ENCODE peak calls at places on chromosome 6, in five cellular contexts. O is HCT116, Q is heart left ventricle, I is IMR-90, K is K562. T is an unnamed sample.

GRCh38 chr6:164554700-164555479 is 754.5 kb downstream of the C6orf118 start:
- DNase-seq in I (no peak), O (no peak), K (no peak), Q (peak), T (no peak)

GRCh38 chr6:111586554-111586953 is 19.1 kb downstream of the TRAF3IP2 start:
- DNase-seq in K (no peak), O (no peak), Q (no peak), I (no peak), T (no peak)

GRCh38 chr6:116266803-116267202 is 12.9 kb downstream of the TSPYL1 start:
- DNase-seq in I (no peak), K (no peak), Q (no peak), O (no peak), T (no peak)

GRCh38 chr6:148501178-148501590 is 158.5 kb downstream of the SASH1 start:
- DNase-seq in O (peak), I (peak), Q (peak), K (no peak), T (peak)

GRCh38 chr6:152642578-152643375 is 5.6 kb upstream of the SYNE1 start:
- DNase-seq in K (no peak), O (peak), I (peak), Q (peak), T (peak)

GRCh38 chr6:61755739-61756138 is 530.3 kb downstream of the KHDRBS2 start:
- DNase-seq in I (no peak), O (no peak), Q (no peak), K (no peak), T (no peak)

GRCh38 chr6:90156861-90157260 is 139.8 kb downstream of the BACH2 start:
- DNase-seq in K (no peak), Q (no peak), I (no peak), O (no peak), T (no peak)

GRCh38 chr6:73169633-73170032 is 55.7 kb downstream of the KHDC1L start:
- DNase-seq in Q (no peak), O (no peak), I (no peak), K (no peak), T (no peak)

GRCh38 chr6:98973571-98973970 is 25.8 kb upstream of the FBXL4 start:
- DNase-seq in Q (no peak), I (no peak), O (no peak), K (no peak), T (no peak)

GRCh38 chr6:104884867-104885517 is 25.3 kb upstream of the HACE1 start:
- DNase-seq in O (no peak), I (no peak), Q (no peak), K (no peak), T (no peak)

GRCh38 chr6:142845624-142846458 is 99.1 kb downstream of the HIVEP2 start:
- DNase-seq in O (peak), Q (peak), K (no peak), I (peak), T (no peak)

GRCh38 chr6:92522589-92522988 is 896.8 kb downstream of the EPHA7 start:
- DNase-seq in I (no peak), O (no peak), Q (no peak), K (no peak), T (no peak)

GRCh38 chr6:168717491-168717890 is 276.5 kb downstream of the SMOC2 start:
- DNase-seq in K (no peak), O (no peak), I (no peak), Q (no peak), T (no peak)

GRCh38 chr6:92806254-92806653 is 613.1 kb downstream of the EPHA7 start:
- DNase-seq in I (no peak), K (no peak), Q (no peak), O (no peak), T (no peak)

GRCh38 chr6:3592371-3592941 is 135.6 kb upstream of the SLC22A23 start:
- DNase-seq in K (peak), O (peak), Q (no peak), I (peak), T (peak)

GRCh38 chr6:79377047-79377446 is 142.6 kb upstream of the HMGN3 start:
- DNase-seq in O (no peak), Q (no peak), K (no peak), I (no peak), T (no peak)

GRCh38 chr6:32969685-32970412 is 1.5 kb downstream of the BRD2 start:
- DNase-seq in O (peak), K (no peak), I (peak), Q (peak), T (peak)

GRCh38 chr6:41546475-41546865 is 289 bp downstream of the FOXP4 start:
- DNase-seq in O (no peak), I (no peak), K (no peak), Q (no peak), T (no peak)

GRCh38 chr6:31765910-31766794 is 3.7 kb downstream of the SAPCD1 start:
- DNase-seq in I (no peak), O (no peak), Q (no peak), K (peak), T (no peak)

GRCh38 chr6:116447496-116448011 is 13.6 kb upstream of the CALHM6 start:
- DNase-seq in O (no peak), I (peak), K (no peak), Q (no peak), T (peak)

GRCh38 chr6:84912472-84913143 is 148.2 kb upstream of the TBX18 start:
- DNase-seq in O (no peak), K (no peak), I (no peak), Q (no peak), T (no peak)

GRCh38 chr6:36118550-36119107 is 11.7 kb upstream of the MAPK13 start:
- DNase-seq in O (no peak), K (peak), I (no peak), Q (no peak), T (no peak)

GRCh38 chr6:81890846-81891245 is 138.4 kb upstream of the TENT5A start:
- DNase-seq in Q (no peak), K (no peak), O (no peak), I (peak), T (peak)

GRCh38 chr6:167699141-167700036 is 127.3 kb upstream of the AFDN start:
- DNase-seq in Q (peak), K (no peak), I (no peak), O (no peak), T (peak)

GRCh38 chr6:106749611-106750010 is 120.2 kb downstream of the QRSL1 start:
- DNase-seq in I (peak), K (no peak), Q (no peak), O (no peak), T (no peak)

GRCh38 chr6:113619077-113619476 is 238.1 kb upstream of the MARCKS start:
- DNase-seq in O (no peak), I (peak), Q (no peak), K (no peak), T (no peak)

GRCh38 chr6:133854633-133855598 is 34.0 kb upstream of the TCF21 start:
- DNase-seq in O (no peak), I (no peak), K (no peak), Q (no peak), T (no peak)

GRCh38 chr6:141848029-141848890 is 284.5 kb upstream of the GJE1 start:
- DNase-seq in O (no peak), Q (no peak), I (peak), K (no peak), T (peak)

GRCh38 chr6:123997223-123997622 is 193.6 kb downstream of the NKAIN2 start:
- DNase-seq in I (no peak), O (no peak), Q (no peak), K (peak), T (no peak)

GRCh38 chr6:135739288-135739687 is 112.2 kb upstream of the PDE7B start:
- DNase-seq in K (no peak), O (no peak), Q (no peak), I (peak), T (no peak)

GRCh38 chr6:111559193-111560097 is 46.2 kb downstream of the TRAF3IP2 start:
- DNase-seq in I (no peak), K (no peak), O (no peak), Q (no peak), T (no peak)

GRCh38 chr6:44685213-44685612 is 297.7 kb downstream of the CDC5L start:
- DNase-seq in O (no peak), Q (no peak), I (no peak), K (no peak), T (no peak)
- TF ChIP-seq POLR2A in O (no peak), Q (no peak), I (no peak), K (no peak), T (no peak)

DNA sequence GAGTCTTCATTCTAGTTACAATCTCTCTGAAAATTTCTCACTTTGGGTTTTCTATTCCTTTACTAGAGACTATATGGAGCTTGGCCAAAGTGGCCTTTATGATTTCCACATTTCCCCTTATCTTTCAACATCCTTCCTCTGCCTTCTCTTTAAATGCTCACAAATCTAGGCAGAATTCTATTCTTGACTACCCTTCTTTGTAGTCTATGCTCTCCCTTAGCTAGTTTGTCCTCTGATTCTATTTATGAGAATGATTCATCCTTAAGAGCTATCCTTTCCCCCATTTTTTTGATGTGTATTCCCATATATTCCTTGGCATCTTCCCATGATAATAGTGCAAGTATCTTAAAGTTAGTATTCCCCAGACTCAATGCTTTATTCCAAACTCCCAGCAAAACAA is 53.2 kb downstream of the IL20RA start:
- DNase-seq in O (no peak), I (no peak), Q (no peak), K (no peak), T (no peak)
- TF ChIP-seq POLR2A in O (no peak), I (no peak), Q (no peak), K (no peak), T (no peak)

GRCh38 chr6:43369174-43370002 is at the start of gene ZNF318:
- DNase-seq in O (peak), Q (peak), I (peak), K (peak), T (peak)
- TF ChIP-seq POLR2A in O (peak), Q (peak), I (peak), K (peak), T (peak)

DNA sequence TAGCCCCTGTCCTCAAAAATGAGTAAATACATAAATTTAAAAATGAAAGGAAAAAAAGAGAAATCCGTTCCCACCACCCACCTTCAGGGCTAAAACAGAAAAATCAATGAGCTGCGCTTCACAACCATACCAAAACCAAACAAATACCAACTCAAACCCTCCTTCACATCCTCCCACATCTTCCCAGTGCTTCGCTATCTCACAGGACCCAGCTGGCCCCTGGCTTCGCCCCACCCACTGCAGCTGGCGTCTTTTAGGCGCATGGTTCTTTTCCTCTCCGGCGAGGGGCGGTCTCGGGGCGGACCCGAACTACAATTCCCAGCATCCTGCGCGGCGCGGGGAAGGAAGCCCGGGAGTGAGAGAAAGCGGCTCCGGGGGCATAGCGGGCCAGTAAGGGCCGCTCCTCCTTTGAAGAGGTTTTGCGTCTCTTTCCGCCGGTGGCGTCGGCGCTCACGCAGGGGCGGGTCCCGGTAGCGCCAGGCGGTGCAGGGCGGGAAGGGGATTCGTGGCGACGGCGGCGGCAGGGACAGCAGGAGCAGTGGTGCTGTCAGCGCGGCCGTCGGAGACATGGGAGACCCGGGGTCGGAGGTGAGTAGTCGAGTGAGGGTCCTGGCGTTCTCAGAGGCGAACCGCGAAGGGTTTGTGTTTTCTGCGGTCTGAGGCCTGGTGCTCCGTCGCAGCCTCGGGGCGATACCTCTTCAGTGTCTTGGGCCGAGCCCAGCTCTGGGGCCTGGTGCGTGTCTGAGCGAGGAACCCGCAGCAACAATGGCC is at the start of gene ZNF451:
- DNase-seq in I (peak), Q (peak), K (peak), O (peak), T (peak)
- TF ChIP-seq POLR2A in I (peak), Q (peak), K (peak), O (peak), T (peak)

GRCh38 chr6:131135244-131136020 is at the start of gene AKAP7:
- DNase-seq in K (peak), O (peak), Q (peak), I (peak), T (peak)
- TF ChIP-seq POLR2A in K (peak), O (no peak), Q (peak), I (no peak), T (peak)

DNA sequence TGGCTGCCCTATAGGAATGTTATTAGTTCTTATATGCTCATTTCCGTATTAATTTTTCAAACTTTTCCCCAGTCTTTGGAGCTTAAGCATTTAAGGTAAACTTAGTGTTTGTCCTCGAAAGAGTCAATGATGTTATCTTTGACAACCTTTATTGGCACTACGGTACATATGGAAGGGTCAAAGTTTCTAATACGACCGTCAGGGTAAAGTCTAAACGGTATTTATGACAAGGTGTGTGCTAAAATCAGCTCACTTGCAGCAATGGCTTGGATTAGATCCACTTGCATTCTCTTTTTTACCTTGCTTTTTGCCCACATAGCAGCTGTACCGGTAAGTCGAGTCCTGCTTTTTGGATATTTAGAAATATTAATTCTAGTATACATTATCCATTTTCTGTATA is at the start of gene MEP1A:
- DNase-seq in I (no peak), O (no peak), Q (no peak), K (no peak), T (no peak)
- TF ChIP-seq POLR2A in I (no peak), O (no peak), Q (no peak), K (no peak), T (no peak)

DNA sequence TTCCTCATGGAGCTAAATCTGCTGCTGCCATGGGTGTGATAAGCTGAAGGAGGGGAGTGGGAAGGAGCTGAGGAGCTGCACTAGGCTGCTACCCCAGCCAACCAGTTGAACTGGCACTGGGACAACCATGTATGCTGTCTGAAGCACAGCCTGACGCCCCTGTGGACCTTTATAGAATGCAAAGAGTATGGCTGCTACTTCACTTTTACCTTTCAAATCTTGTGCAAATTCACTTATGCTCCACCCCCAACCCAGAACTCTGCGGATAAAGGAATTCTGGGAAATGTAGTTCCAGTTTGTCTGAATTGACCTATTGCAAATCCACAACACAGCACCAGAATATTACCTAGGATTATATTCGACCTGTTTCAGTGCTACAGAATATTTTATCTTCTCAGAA is 217.4 kb upstream of the SLC35B3 start:
- DNase-seq in I (no peak), Q (no peak), K (no peak), O (no peak), T (no peak)
- TF ChIP-seq POLR2A in I (no peak), Q (no peak), K (no peak), O (no peak), T (no peak)

GRCh38 chr6:7108196-7108963 is 619 bp downstream of the RREB1 start:
- DNase-seq in K (peak), O (no peak), I (peak), Q (peak), T (peak)

GRCh38 chr6:7106215-7106751 is 1.5 kb upstream of the RREB1 start:
- DNase-seq in K (peak), O (no peak), Q (no peak), I (peak), T (no peak)

GRCh38 chr6:7106752-7107577 is 796 bp upstream of the RREB1 start:
- DNase-seq in I (peak), O (no peak), K (peak), Q (peak), T (no peak)

GRCh38 chr6:7108964-7109836 is 1.4 kb downstream of the RREB1 start:
- DNase-seq in I (peak), O (no peak), Q (peak), K (peak), T (peak)

DNA sequence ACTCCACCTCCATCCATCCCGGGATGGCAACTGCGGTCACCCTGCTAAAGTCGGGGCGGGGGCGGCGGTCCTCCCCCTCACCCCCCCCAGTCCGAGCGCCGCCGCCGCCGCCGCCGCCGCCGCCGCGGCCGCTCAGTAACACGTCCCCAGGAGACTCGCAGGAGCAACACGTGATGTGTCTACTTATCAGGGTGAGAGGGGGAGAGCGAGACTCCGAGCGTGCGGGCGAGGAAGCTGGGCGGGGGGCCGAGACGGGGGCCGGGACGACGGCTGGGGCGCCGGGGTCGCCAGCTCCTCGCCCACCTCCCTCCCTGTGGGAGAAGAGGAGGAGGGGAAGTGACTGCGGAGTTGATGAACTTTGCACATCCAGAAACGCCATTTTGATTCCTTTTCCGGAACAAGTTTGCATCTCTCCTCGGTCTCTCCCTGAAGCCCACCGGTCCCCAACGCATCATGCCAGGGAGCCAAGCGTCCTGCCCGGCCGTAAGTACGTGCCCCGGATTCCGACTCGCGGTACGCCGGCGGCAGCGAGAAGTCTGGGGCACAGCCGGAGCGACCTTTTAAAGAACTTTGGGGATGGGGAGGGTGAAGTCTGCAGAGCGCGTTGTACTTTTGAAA is at the start of gene RREB1:
- DNase-seq in Q (peak), K (peak), I (peak), O (peak), T (peak)
- TF ChIP-seq POLR2A in Q (peak), K (no peak), I (no peak), O (no peak), T (no peak)

T was measured in H54.